ENCODE peak calls at places on chromosomes 3 and 15, in four cellular contexts. Q, S, D and M are unnamed samples.

GRCh38 chr15:65796610-65797012 is 4.5 kb upstream of the DENND4A start:
- DNase-seq in Q (peak; percentile 75), S (peak; percentile 82), D (no peak), M (peak; percentile 62)

GRCh38 chr15:74642328-74642723 is 26.7 kb downstream of the CLK3 start:
- DNase-seq in Q (no peak), S (no peak), D (no peak), M (no peak)

GRCh38 chr3:123745184-123745855 is 138.8 kb downstream of the MYLK start:
- DNase-seq in Q (peak; percentile 74), S (peak; percentile 53), D (no peak), M (no peak)

GRCh38 chr15:63474810-63475316 is 29.5 kb upstream of the USP3 start:
- DNase-seq in Q (no peak), S (no peak), D (no peak), M (peak; percentile 7)

GRCh38 chr3:127421943-127422662 is 134.3 kb upstream of the PRR20G start:
- DNase-seq in Q (no peak), S (no peak), D (no peak), M (no peak)

GRCh38 chr3:133891662-133892389 is 3.9 kb downstream of the RAB6B start:
- DNase-seq in Q (no peak), S (no peak), D (peak; percentile 62), M (no peak)

GRCh38 chr15:76335851-76336253 is 721 bp upstream of the ISL2 start:
- DNase-seq in Q (no peak), S (no peak), D (peak; percentile 18), M (no peak)

GRCh38 chr15:61556037-61556648 is 327.0 kb upstream of the RORA start:
- DNase-seq in Q (peak; percentile 1), S (peak; percentile 37), D (no peak), M (peak; percentile 86)

GRCh38 chr15:84961707-84962106 is 19.9 kb upstream of the PDE8A start:
- DNase-seq in Q (no peak), S (no peak), D (no peak), M (no peak)

GRCh38 chr3:177992993-177993969 is 543.0 kb upstream of the KCNMB2 start:
- DNase-seq in Q (no peak), S (no peak), D (no peak), M (no peak)

GRCh38 chr3:41715376-41715775 is 246.5 kb downstream of the ULK4 start:
- DNase-seq in Q (no peak), S (no peak), D (no peak), M (no peak)

GRCh38 chr15:77282333-77282732 is 137.6 kb downstream of the PEAK1 start:
- DNase-seq in Q (peak; percentile 95), S (peak; percentile 62), D (peak; percentile 45), M (peak; percentile 35)

GRCh38 chr3:47376393-47376792 is 4.4 kb upstream of the PTPN23 start:
- DNase-seq in Q (no peak), S (no peak), D (no peak), M (no peak)
- TF ChIP-seq CTCF in Q (no peak), S (no peak), D (no peak), M (peak; percentile 6)

DNA sequence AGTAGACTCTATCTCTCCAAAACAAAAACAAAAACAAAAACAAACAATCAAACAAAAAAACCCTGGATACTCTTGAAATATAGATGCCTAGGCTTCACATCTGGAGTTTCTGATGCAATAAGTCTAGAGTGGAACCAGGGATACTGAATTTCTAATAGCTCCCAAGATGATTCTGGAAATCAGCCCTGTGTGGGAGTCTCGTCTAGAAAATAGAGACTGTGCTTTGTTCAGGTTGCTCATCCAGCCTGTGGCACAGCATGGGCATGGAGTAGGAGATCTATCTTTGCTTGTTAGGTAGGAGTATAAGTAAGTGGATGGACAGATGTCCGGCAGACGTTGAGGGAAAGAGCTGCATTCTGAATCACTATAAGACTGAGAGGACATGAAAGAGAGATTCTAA is 92.4 kb upstream of the STRIT1 start:
- DNase-seq in Q (peak; percentile 23), S (no peak), D (no peak), M (no peak)
- H3K4me3 ChIP-seq in Q (no peak overlapping the region), S (no peak overlapping the region), D (no peak overlapping the region), M (no peak overlapping the region)

GRCh38 chr3:102529452-102529851 is 94.6 kb downstream of the ZPLD1 start:
- DNase-seq in Q (peak; percentile 26), S (peak; percentile 27), D (peak; percentile 41), M (peak; percentile 25)
- TF ChIP-seq CTCF in Q (peak; percentile 48), S (peak; percentile 41), D (peak; percentile 56), M (peak; percentile 65)

GRCh38 chr15:80780416-80781221 is 1.4 kb downstream of the CEMIP start:
- DNase-seq in Q (peak; percentile 69), S (peak; percentile 68), D (peak; percentile 92), M (peak; percentile 65)
- H3K4me3 ChIP-seq in Q (peak overlapping the region; percentile 97), S (peak overlapping the region; percentile 66), D (peak overlapping the region; percentile 64), M (peak overlapping the region; percentile 50)

GRCh38 chr15:51121118-51121517 is 26.4 kb upstream of the TNFAIP8L3 start:
- DNase-seq in Q (peak; percentile 99), S (peak; percentile 98), D (peak; percentile 15), M (peak; percentile 94)
- TF ChIP-seq CTCF in Q (peak; percentile 1), S (no peak), D (no peak), M (no peak)

GRCh38 chr3:17149076-17149475 is 264.3 kb downstream of the PLCL2 start:
- DNase-seq in Q (no peak), S (no peak), D (no peak), M (no peak)

GRCh38 chr3:17154221-17154620 is 269.5 kb downstream of the PLCL2 start:
- DNase-seq in Q (no peak), S (no peak), D (no peak), M (no peak)

GRCh38 chr3:17153209-17153608 is 268.5 kb downstream of the PLCL2 start:
- DNase-seq in Q (no peak), S (no peak), D (no peak), M (no peak)

GRCh38 chr3:17149744-17150143 is 265.0 kb downstream of the PLCL2 start:
- DNase-seq in Q (no peak), S (no peak), D (no peak), M (no peak)

DNA sequence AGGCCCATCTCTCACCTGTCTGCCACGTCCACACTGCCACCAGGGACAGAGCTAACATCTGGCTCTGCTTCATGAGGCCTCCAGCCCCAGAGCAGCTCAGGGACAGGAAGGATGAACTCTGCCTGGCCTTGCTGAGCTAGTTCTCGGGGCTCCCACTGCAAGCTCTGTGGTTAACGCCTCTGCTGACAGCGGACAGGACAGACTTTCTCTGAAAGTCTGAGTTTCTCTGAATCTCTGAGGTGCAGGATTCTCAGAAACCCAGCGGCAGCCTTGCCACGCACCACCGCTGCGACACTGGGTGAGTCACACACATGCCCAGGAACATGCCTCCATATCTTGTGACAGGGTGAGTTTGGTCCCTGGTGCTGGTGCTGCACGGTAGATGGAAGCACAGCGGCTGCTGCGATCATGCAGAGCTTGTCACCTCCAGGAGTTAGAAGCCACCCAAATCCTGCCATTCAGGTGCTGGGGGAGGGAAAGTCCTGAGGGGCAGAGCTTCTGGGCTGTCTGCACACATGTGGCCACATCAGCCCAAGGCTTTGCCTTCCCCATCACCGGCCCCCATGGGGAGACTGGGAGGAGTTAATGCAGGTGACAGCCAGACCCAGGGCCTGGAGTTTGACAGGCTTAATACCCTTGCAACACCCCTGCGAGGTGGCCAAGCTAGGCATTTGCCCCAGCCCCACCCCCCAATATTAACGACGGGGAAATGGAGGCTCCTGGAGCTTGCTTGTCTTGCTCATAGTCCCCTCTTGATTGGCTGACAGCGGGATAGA is 267.0 kb downstream of the PLCL2 start:
- DNase-seq in Q (no peak), S (no peak), D (no peak), M (no peak)
- H3K4me3 ChIP-seq in Q (no peak overlapping the region), S (no peak overlapping the region), D (no peak overlapping the region), M (no peak overlapping the region)

GRCh38 chr3:169362261-169362660 is 301.3 kb downstream of the MECOM start:
- DNase-seq in Q (peak; percentile 72), S (peak; percentile 71), D (no peak), M (peak; percentile 56)

GRCh38 chr3:169363318-169363717 is 300.2 kb downstream of the MECOM start:
- DNase-seq in Q (no peak), S (no peak), D (no peak), M (no peak)

GRCh38 chr3:169367016-169367415 is 296.5 kb downstream of the MECOM start:
- DNase-seq in Q (no peak), S (no peak), D (no peak), M (no peak)

GRCh38 chr3:169365993-169366915 is 297.3 kb downstream of the MECOM start:
- DNase-seq in Q (no peak), S (no peak), D (no peak), M (no peak)

DNA sequence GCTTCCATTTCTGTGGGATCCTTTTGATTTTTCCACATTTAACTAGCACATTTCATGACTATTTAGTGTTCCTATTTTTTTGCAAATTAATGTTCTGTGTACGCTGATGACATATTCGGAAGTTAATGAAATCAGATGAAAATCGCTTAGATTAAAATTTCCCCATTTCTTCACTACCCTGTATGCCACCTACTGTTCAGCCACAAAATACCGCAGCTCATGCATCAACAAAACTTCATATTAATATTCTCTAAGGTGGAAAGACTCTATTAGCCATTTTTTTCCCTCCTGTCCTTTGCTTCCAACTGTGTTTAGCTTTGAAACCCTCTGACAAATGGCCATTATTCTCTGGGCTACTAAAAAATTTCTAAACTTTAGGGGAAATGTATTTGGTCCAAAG is 300.6 kb downstream of the MECOM start:
- DNase-seq in Q (no peak), S (no peak), D (no peak), M (no peak)
- TF ChIP-seq CTCF in Q (no peak), S (peak; percentile 23), D (no peak), M (peak; percentile 29)